ENCODE peak calls at places on chromosomes 4 and X, in six cellular contexts. B is mesendoderm, M is neuronal stem cell, Z is H1, R is trophoblast cell, W is mesenchymal stem cell. N is an unnamed sample.
A peak's percentile ranks its signal among the peaks of the same experiment; 100 is the strongest.

GRCh38 chr4:136900706-136901105 is 631.6 kb downstream of the PCDH18 start:
- DNase-seq in B (no peak), M (no peak), Z (no peak), R (no peak), W (peak; percentile 9), N (no peak)

GRCh38 chr4:85084371-85085170 is 118.1 kb upstream of the WDFY3 start:
- DNase-seq in B (peak; percentile 73), M (peak; percentile 65), Z (no peak), R (peak; percentile 33), W (peak; percentile 78), N (peak; percentile 75)

GRCh38 chrX:47247206-47247998 is 14.6 kb downstream of the USP11 start:
- DNase-seq in B (no peak), M (no peak), Z (no peak), R (no peak), W (peak; percentile 16), N (peak; percentile 76)

GRCh38 chrX:139446832-139447231 is 83.7 kb upstream of the F9 start:
- DNase-seq in B (no peak), M (no peak), Z (no peak), R (no peak), W (no peak), N (no peak)

GRCh38 chr4:133910165-133910564 is 291.4 kb downstream of the PABPC4L start:
- DNase-seq in B (peak; percentile 33), M (no peak), Z (no peak), R (peak; percentile 43), W (no peak), N (no peak)

GRCh38 chrX:53445977-53446376 is 11.8 kb upstream of the HSD17B10 start:
- DNase-seq in B (peak; percentile 66), M (no peak), Z (peak; percentile 48), R (peak; percentile 26), W (peak; percentile 40), N (peak; percentile 30)

GRCh38 chr4:17545374-17546140 is 30.6 kb downstream of the CLRN2 start:
- DNase-seq in B (no peak), M (no peak), Z (no peak), R (no peak), W (no peak), N (no peak)

GRCh38 chrX:108224727-108225455 is 133.3 kb downstream of the ATG4A start:
- DNase-seq in B (peak; percentile 73), M (peak; percentile 46), Z (no peak), R (no peak), W (peak; percentile 39), N (peak; percentile 31)

GRCh38 chr4:118981839-118982381 is 93.3 kb downstream of the SYNPO2 start:
- DNase-seq in B (peak; percentile 70), M (peak; percentile 52), Z (peak; percentile 56), R (peak; percentile 57), W (peak; percentile 79), N (peak; percentile 96)

GRCh38 chrX:8743126-8743732 is 11.3 kb upstream of the ANOS1 start:
- DNase-seq in B (peak; percentile 60), M (no peak), Z (peak; percentile 82), R (peak; percentile 30), W (peak; percentile 32), N (peak; percentile 31)

GRCh38 chr4:121656269-121656641 is 40.5 kb downstream of the ANXA5 start:
- DNase-seq in B (peak; percentile 70), M (peak; percentile 46), Z (no peak), R (peak; percentile 47), W (peak; percentile 81), N (peak; percentile 79)

GRCh38 chrX:151873096-151873495 is 39.6 kb upstream of the MAGEA4 start:
- DNase-seq in B (no peak), M (no peak), Z (no peak), R (no peak), W (no peak), N (no peak)

GRCh38 chr4:141006236-141006802 is 127.0 kb downstream of the RNF150 start:
- DNase-seq in B (no peak), M (no peak), Z (no peak), R (no peak), W (no peak), N (no peak)

GRCh38 chrX:39724544-39724943 is 373.2 kb downstream of the BCOR start:
- DNase-seq in B (no peak), M (no peak), Z (no peak), R (no peak), W (no peak), N (no peak)

GRCh38 chr4:104421576-104421975 is 73.1 kb downstream of the CXXC4 start:
- DNase-seq in B (peak; percentile 18), M (no peak), Z (no peak), R (peak; percentile 2), W (peak; percentile 63), N (no peak)

GRCh38 chr4:158046345-158046744 is 126.5 kb downstream of the GASK1B start:
- DNase-seq in B (no peak), M (no peak), Z (no peak), R (no peak), W (peak; percentile 16), N (no peak)

GRCh38 chr4:103018391-103019318 is 850 bp downstream of the SLC9B1 start:
- DNase-seq in B (peak; percentile 44), M (peak; percentile 5), Z (no peak), R (no peak), W (no peak), N (no peak)

GRCh38 chr4:86924805-86925204 is 10.0 kb upstream of the AFF1 start:
- DNase-seq in B (peak; percentile 76), M (no peak), Z (no peak), R (peak; percentile 85), W (peak; percentile 79), N (peak; percentile 76)

GRCh38 chrX:13428055-13428786 is 108.4 kb upstream of the ATXN3L start:
- DNase-seq in B (peak; percentile 16), M (no peak), Z (no peak), R (no peak), W (peak; percentile 55), N (peak; percentile 72)

GRCh38 chr4:8181119-8181518 is 18.0 kb upstream of the SH3TC1 start:
- DNase-seq in B (no peak), M (no peak), Z (no peak), R (no peak), W (no peak), N (no peak)

GRCh38 chrX:149682031-149682430 is 29.8 kb upstream of the MAGEA11 start:
- DNase-seq in B (peak; percentile 80), M (no peak), Z (no peak), R (no peak), W (no peak), N (no peak)
- H3K4me3 ChIP-seq in B (no peak overlapping the region), M (no peak overlapping the region), Z (no peak overlapping the region), R (no peak overlapping the region), W (no peak overlapping the region), N (no peak overlapping the region)

GRCh38 chr4:163335384-163335783 is 3.0 kb upstream of the NPY1R start:
- DNase-seq in B (no peak), M (no peak), Z (no peak), R (no peak), W (no peak), N (no peak)
- H3K23ac ChIP-seq in B (no peak overlapping the region), M (no peak overlapping the region), Z (no peak overlapping the region), R (no peak overlapping the region), W (no peak overlapping the region), N (no peak overlapping the region)

DNA sequence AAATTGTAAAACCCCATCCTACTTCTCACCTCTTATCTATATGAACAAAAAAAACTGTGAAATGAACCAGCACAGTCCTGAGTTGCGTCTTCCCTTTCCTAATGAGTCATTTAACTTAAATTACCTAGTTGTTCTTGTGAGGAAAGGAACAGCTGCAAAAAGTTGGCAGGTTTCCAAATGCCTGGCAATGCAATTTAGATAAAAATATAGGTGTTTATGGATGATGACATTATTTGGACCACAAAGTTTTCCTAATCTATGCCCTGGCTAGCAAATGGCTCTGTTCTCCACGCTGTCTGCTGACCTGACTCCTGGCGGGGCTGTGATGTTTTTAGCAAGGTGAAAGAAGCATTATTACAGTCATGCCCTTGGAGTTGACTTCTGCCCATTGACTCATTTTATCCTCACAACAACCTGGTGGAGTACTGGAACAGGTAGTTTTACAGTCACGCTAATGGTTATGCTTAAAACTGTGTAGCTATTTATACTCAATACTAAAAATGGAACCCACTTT is 29.8 kb upstream of the RELL1 start:
- DNase-seq in B (peak; percentile 5), M (no peak), Z (no peak), R (peak; percentile 24), W (peak; percentile 23), N (peak; percentile 66)
- H3K4me3 ChIP-seq in B (no peak overlapping the region), M (no peak overlapping the region), Z (no peak overlapping the region), R (no peak overlapping the region), W (no peak overlapping the region), N (no peak overlapping the region)

DNA sequence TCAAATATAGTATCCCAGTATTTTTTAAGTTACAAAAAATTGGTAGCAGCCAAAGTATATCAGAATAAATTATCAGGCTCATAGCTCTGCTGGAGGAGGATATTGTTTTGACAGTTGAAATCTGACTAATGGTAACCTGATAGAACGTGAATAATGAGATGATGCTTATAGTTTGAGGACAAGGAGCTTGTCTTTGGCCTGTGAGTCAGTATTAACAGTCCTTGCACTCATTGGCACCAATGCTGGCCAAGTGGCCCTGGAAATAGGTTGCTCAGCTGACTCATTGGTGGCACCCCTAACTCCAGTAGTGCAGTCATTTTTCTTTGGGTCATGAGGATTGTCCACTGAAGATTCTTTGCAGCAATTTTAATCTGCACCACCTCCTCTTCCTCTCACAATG is 203.3 kb upstream of the JADE1 start:
- DNase-seq in B (no peak), M (no peak), Z (peak; percentile 24), R (no peak), W (peak; percentile 22), N (peak; percentile 79)
- H3K23ac ChIP-seq in B (no peak overlapping the region), M (no peak overlapping the region), Z (no peak overlapping the region), R (no peak overlapping the region), W (no peak overlapping the region), N (no peak overlapping the region)

DNA sequence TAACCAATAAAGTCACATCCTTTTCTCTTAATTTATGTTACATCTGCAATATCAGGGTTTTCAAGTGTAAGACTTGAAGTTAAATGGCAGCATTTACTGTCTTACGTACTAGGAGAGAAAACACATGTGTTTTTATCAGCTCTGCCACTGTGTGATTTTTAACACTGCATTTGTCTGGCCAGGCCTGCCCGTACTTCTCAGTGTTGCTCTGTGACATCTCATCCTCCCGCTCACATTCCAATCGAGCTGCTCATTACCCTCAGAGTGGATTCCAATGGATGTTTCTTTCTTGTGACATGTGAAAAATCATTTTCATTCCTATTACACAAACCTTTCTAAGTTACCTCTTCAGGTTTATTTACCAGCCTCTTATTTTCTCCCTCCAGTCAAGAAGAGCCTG is 420.4 kb downstream of the FAT4 start:
- DNase-seq in B (peak; percentile 97), M (peak; percentile 46), Z (no peak), R (peak; percentile 75), W (peak; percentile 89), N (peak; percentile 86)
- H3K4me3 ChIP-seq in B (no peak overlapping the region), M (no peak overlapping the region), Z (no peak overlapping the region), R (no peak overlapping the region), W (no peak overlapping the region), N (no peak overlapping the region)

DNA sequence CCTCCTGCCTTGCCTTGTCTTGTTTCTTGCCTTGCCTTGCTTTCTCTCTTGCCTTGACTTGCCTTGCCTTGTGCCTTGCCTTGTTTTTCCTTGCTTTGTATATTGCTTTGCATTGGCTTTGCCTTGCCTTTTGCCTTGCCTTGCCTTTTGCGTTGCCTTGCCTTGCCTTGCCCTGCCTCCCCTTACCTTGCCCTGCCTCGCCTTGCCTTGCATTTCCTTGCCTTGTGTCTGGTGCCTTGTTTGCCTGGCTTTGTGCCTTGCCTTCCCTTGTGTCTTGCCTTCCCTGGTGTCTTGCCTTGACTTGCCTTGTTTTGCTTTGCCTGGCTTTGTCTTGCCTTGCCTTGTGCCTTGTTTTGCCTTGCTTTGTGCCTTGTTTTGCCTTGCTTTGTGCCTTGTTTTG is 89.7 kb downstream of the TAB3 start:
- DNase-seq in B (no peak), M (no peak), Z (no peak), R (no peak), W (no peak), N (no peak)
- H3K23ac ChIP-seq in B (no peak overlapping the region), M (no peak overlapping the region), Z (no peak overlapping the region), R (no peak overlapping the region), W (no peak overlapping the region), N (no peak overlapping the region)